ENCODE peak calls at places on chromosomes 12 and 14, in ten cellular contexts. T is LHCN-M2; D is NCI-H1105; S is activated T-helper 1 cell treated with anti-CD3 and anti-CD28 coated beads, Interleukin-2, amount 50 U/mL, for 16 hours; J is fibroblast of mammary gland; U is T-cell; W is glutamatergic neuron; Y is non-pigmented ciliary epithelial cell; I is fibroblast of villous mesenchyme; N is RPMI7951. F is an unnamed sample.

GRCh38 chr12:75208851-75209781 is 523 bp downstream of the KCNC2 start:
- DNase-seq in T (peak; percentile 19), D (peak; percentile 50), S (no peak), J (peak; percentile 21), U (no peak), W (peak; percentile 47), Y (no peak), I (peak; percentile 16), N (peak; percentile 3), F (peak; percentile 40)

GRCh38 chr12:97061164-97061563 is 154.1 kb downstream of the NEDD1 start:
- DNase-seq in T (no peak), D (no peak), S (no peak), J (no peak), U (no peak), W (no peak), Y (no peak), I (no peak), N (no peak), F (no peak)

GRCh38 chr14:39203659-39204606 is 28.9 kb downstream of the PNN start:
- DNase-seq in T (no peak), D (no peak), S (no peak), J (no peak), U (no peak), W (no peak), Y (no peak), I (no peak), N (no peak), F (no peak)

GRCh38 chr12:32918890-32919791 is 22.6 kb upstream of the PKP2 start:
- DNase-seq in T (peak; percentile 73), D (peak; percentile 35), S (no peak), J (peak; percentile 72), U (no peak), W (no peak), Y (peak; percentile 87), I (peak; percentile 40), N (peak; percentile 11), F (no peak)

GRCh38 chr14:99741227-99741976 is 51.8 kb upstream of the EML1 start:
- DNase-seq in T (no peak), D (no peak), S (no peak), J (no peak), U (no peak), W (no peak), Y (no peak), I (no peak), N (no peak), F (no peak)

GRCh38 chr12:115710104-115710564 is 567.4 kb downstream of the MED13L start:
- DNase-seq in T (no peak), D (no peak), S (no peak), J (peak; percentile 98), U (no peak), W (no peak), Y (peak; percentile 1), I (peak; percentile 66), N (peak; percentile 62), F (no peak)

GRCh38 chr14:22653012-22653621 is 9.0 kb upstream of the OR6J1 start:
- DNase-seq in T (peak; percentile 80), D (peak; percentile 16), S (peak; percentile 15), J (peak; percentile 80), U (peak; percentile 33), W (peak; percentile 72), Y (no peak), I (peak; percentile 77), N (peak; percentile 78), F (peak; percentile 68)

GRCh38 chr12:67797316-67797741 is 148.8 kb downstream of the DYRK2 start:
- DNase-seq in T (no peak), D (no peak), S (no peak), J (peak; percentile 17), U (no peak), W (no peak), Y (no peak), I (no peak), N (no peak), F (no peak)

GRCh38 chr12:9951026-9951652 is 19.0 kb upstream of the CLEC2A start:
- DNase-seq in T (no peak), D (no peak), S (no peak), J (no peak), U (peak; percentile 57), W (no peak), Y (no peak), I (no peak), N (no peak), F (no peak)

GRCh38 chr14:94864421-94865195 is 94.7 kb upstream of the GSC start:
- DNase-seq in T (no peak), D (no peak), S (no peak), J (no peak), U (no peak), W (peak; percentile 44), Y (no peak), I (no peak), N (no peak), F (no peak)

GRCh38 chr12:4939418-4940023 is 29.8 kb downstream of the KCNA1 start:
- DNase-seq in T (no peak), D (peak; percentile 94), S (no peak), J (no peak), U (no peak), W (no peak), Y (no peak), I (no peak), N (no peak), F (no peak)

GRCh38 chr14:42307239-42307825 is 700.7 kb downstream of the LRFN5 start:
- DNase-seq in T (peak; percentile 0), D (no peak), S (no peak), J (no peak), U (no peak), W (no peak), Y (no peak), I (no peak), N (no peak), F (no peak)

GRCh38 chr14:87994974-87995373 is 2.0 kb upstream of the GALC start:
- DNase-seq in T (no peak), D (no peak), S (no peak), J (no peak), U (peak; percentile 42), W (no peak), Y (no peak), I (peak; percentile 34), N (no peak), F (no peak)

GRCh38 chr12:10143205-10143604 is 13.2 kb upstream of the CLEC7A start:
- DNase-seq in T (no peak), D (no peak), S (no peak), J (peak; percentile 5), U (no peak), W (no peak), Y (no peak), I (peak; percentile 39), N (peak; percentile 17), F (no peak)

GRCh38 chr12:110533607-110534006 is 31.5 kb downstream of the RAD9B start:
- DNase-seq in T (no peak), D (no peak), S (no peak), J (peak; percentile 45), U (no peak), W (no peak), Y (no peak), I (peak; percentile 79), N (no peak), F (no peak)

GRCh38 chr14:91692075-91692474 is 39.8 kb downstream of the CATSPERB start:
- DNase-seq in T (no peak), D (no peak), S (no peak), J (no peak), U (no peak), W (no peak), Y (no peak), I (no peak), N (no peak), F (no peak)

GRCh38 chr14:71248204-71248603 is 340.9 kb downstream of the PCNX1 start:
- DNase-seq in T (no peak), D (no peak), S (no peak), J (peak; percentile 48), U (no peak), W (no peak), Y (no peak), I (peak; percentile 91), N (no peak), F (no peak)

GRCh38 chr12:71186571-71187288 is 28.9 kb upstream of the TSPAN8 start:
- DNase-seq in T (no peak), D (no peak), S (no peak), J (peak; percentile 43), U (no peak), W (no peak), Y (no peak), I (no peak), N (no peak), F (no peak)

GRCh38 chr14:25406818-25407217 is 356.9 kb upstream of the STXBP6 start:
- DNase-seq in T (peak; percentile 30), D (peak; percentile 38), S (no peak), J (peak; percentile 52), U (no peak), W (peak; percentile 43), Y (no peak), I (peak; percentile 13), N (peak; percentile 32), F (no peak)

GRCh38 chr12:131694116-131694838 is 16.6 kb upstream of the SFSWAP start:
- DNase-seq in T (no peak), D (no peak), S (no peak), J (no peak), U (no peak), W (no peak), Y (no peak), I (no peak), N (no peak), F (no peak)

GRCh38 chr12:59929091-59929490 is 333.3 kb downstream of the SLC16A7 start:
- DNase-seq in T (peak; percentile 91), D (no peak), S (no peak), J (peak; percentile 83), U (no peak), W (no peak), Y (no peak), I (peak; percentile 25), N (peak; percentile 39), F (no peak)

GRCh38 chr14:65421201-65421981 is 8.9 kb downstream of the FUT8 start:
- DNase-seq in T (peak; percentile 31), D (no peak), S (no peak), J (peak; percentile 83), U (no peak), W (no peak), Y (no peak), I (peak; percentile 63), N (peak; percentile 78), F (no peak)

GRCh38 chr12:119868992-119869391 is 8.1 kb downstream of the CIT start:
- DNase-seq in T (peak; percentile 87), D (no peak), S (no peak), J (peak; percentile 75), U (no peak), W (no peak), Y (no peak), I (no peak), N (peak; percentile 81), F (no peak)

GRCh38 chr12:4266990-4267389 is 6.6 kb upstream of the CCND2 start:
- DNase-seq in T (no peak), D (no peak), S (no peak), J (no peak), U (no peak), W (no peak), Y (no peak), I (no peak), N (no peak), F (no peak)

GRCh38 chr14:100278702-100279101 is 27.5 kb downstream of the SLC25A29 start:
- DNase-seq in T (peak; percentile 58), D (no peak), S (no peak), J (peak; percentile 50), U (no peak), W (no peak), Y (peak; percentile 55), I (peak; percentile 65), N (peak; percentile 69), F (no peak)

GRCh38 chr12:96121271-96121711 is 72.9 kb upstream of the ELK3 start:
- DNase-seq in T (peak; percentile 42), D (no peak), S (no peak), J (peak; percentile 58), U (peak; percentile 20), W (no peak), Y (no peak), I (peak; percentile 26), N (peak; percentile 66), F (no peak)

GRCh38 chr14:100594625-100594951 is 7.4 kb upstream of the BEGAIN start:
- DNase-seq in T (no peak), D (no peak), S (no peak), J (no peak), U (no peak), W (peak; percentile 3), Y (no peak), I (no peak), N (no peak), F (no peak)

GRCh38 chr12:80708535-80709328 is 1.3 kb downstream of the MYF6 start:
- DNase-seq in T (peak; percentile 71), D (no peak), S (no peak), J (peak; percentile 7), U (no peak), W (peak; percentile 48), Y (no peak), I (peak; percentile 10), N (no peak), F (no peak)